ENCODE peak calls at places on chromosomes 6 and 20, in five cellular contexts. C, Y, A, F and O are unnamed samples.

GRCh38 chr20:42588847-42589246 is 600.9 kb downstream of the PTPRT start:
- DNase-seq in C (no peak), F (no peak), A (no peak), Y (no peak), O (no peak)

GRCh38 chr6:33168202-33168601 is 24.1 kb downstream of the COL11A2 start:
- DNase-seq in F (no peak), C (no peak), Y (no peak), A (no peak), O (no peak)

GRCh38 chr20:60136640-60137411 is 178.6 kb downstream of the CDH26 start:
- DNase-seq in A (no peak), Y (no peak), C (no peak), F (no peak), O (no peak)

GRCh38 chr6:36169023-36170007 is 27.2 kb upstream of the BRPF3 start:
- DNase-seq in C (no peak), F (no peak), A (no peak), Y (no peak), O (no peak)

GRCh38 chr20:40082436-40082835 is 606.6 kb downstream of the MAFB start:
- DNase-seq in A (no peak), C (no peak), Y (no peak), F (no peak), O (no peak)

GRCh38 chr6:67812125-67812524 is 823.0 kb upstream of the ADGRB3 start:
- DNase-seq in Y (no peak), F (no peak), A (no peak), C (no peak), O (no peak)

GRCh38 chr20:24892522-24892921 is 56.5 kb upstream of the CST7 start:
- DNase-seq in A (no peak), F (no peak), C (no peak), Y (no peak), O (no peak)

GRCh38 chr6:131789219-131789618 is 18.6 kb upstream of the ENPP1 start:
- DNase-seq in C (no peak), A (no peak), Y (no peak), F (no peak), O (no peak)

GRCh38 chr6:6564154-6564553 is 24.4 kb upstream of the LY86 start:
- DNase-seq in A (no peak), F (no peak), Y (no peak), C (no peak), O (no peak)

GRCh38 chr6:111781055-111781708 is 92.1 kb downstream of the FYN start:
- DNase-seq in C (peak; percentile 16), Y (no peak), F (no peak), A (no peak), O (no peak)

GRCh38 chr20:15930324-15931305 is 642.6 kb downstream of the KIF16B start:
- DNase-seq in C (peak; percentile 44), A (no peak), Y (peak; percentile 49), F (no peak), O (no peak)

GRCh38 chr6:31441368-31442267 is 38.2 kb downstream of the MICA start:
- DNase-seq in F (peak; percentile 89), Y (peak; percentile 8), A (peak; percentile 68), C (no peak), O (peak; percentile 49)

GRCh38 chr20:58618694-58619540 is 32.2 kb upstream of the STX16 start:
- DNase-seq in F (peak; percentile 32), Y (peak; percentile 30), C (no peak), A (no peak), O (no peak)

GRCh38 chr20:36313936-36314335 is 7.8 kb downstream of the DLGAP4 start:
- DNase-seq in F (peak; percentile 54), Y (no peak), A (no peak), C (no peak), O (no peak)

GRCh38 chr20:62301773-62302340 is 940 bp upstream of the ADRM1 start:
- DNase-seq in Y (peak; percentile 90), F (peak; percentile 98), A (peak; percentile 70), C (peak; percentile 87), O (peak; percentile 89)

GRCh38 chr20:63963348-63963741 is 6.4 kb downstream of the ZNF512B start:
- DNase-seq in F (peak; percentile 41), A (no peak), Y (no peak), C (no peak), O (no peak)

GRCh38 chr6:32847795-32848194 is 3.9 kb upstream of the PSMB8 start:
- DNase-seq in Y (no peak), A (no peak), F (no peak), C (no peak), O (no peak)

GRCh38 chr6:104418125-104418524 is 441.6 kb downstream of the HACE1 start:
- DNase-seq in A (no peak), F (no peak), Y (no peak), C (no peak), O (no peak)

GRCh38 chr6:137754366-137754765 is 112.7 kb upstream of the TNFAIP3 start:
- DNase-seq in A (no peak), F (no peak), Y (no peak), C (no peak), O (no peak)

GRCh38 chr20:47454298-47455132 is 47.2 kb upstream of the NCOA3 start:
- DNase-seq in Y (no peak), F (no peak), C (no peak), A (no peak), O (no peak)

GRCh38 chr20:38304845-38305447 is 990 bp downstream of the BPI start:
- DNase-seq in A (peak; percentile 11), F (peak; percentile 76), C (no peak), Y (no peak), O (no peak)

GRCh38 chr6:37965964-37966676 is 146.6 kb downstream of the ZFAND3 start:
- DNase-seq in A (no peak), F (no peak), C (no peak), Y (no peak), O (no peak)

GRCh38 chr20:64080013-64080812 is at the start of gene OPRL1:
- DNase-seq in C (no peak), F (peak; percentile 62), A (no peak), Y (no peak), O (no peak)

GRCh38 chr6:33343953-33344611 is 26.5 kb upstream of the ZBTB22 start:
- DNase-seq in F (no peak), A (peak; percentile 42), C (no peak), Y (no peak), O (no peak)

GRCh38 chr20:59628171-59628570 is 23.8 kb downstream of the PHACTR3 start:
- DNase-seq in C (no peak), A (no peak), Y (no peak), F (no peak), O (no peak)

GRCh38 chr6:148747493-148748160 is 797 bp downstream of the UST start:
- DNase-seq in A (no peak), F (peak; percentile 64), Y (peak; percentile 89), C (peak; percentile 61), O (no peak)

GRCh38 chr6:156250593-156250992 is 526.6 kb upstream of the ARID1B start:
- DNase-seq in F (no peak), A (no peak), C (no peak), Y (no peak), O (peak; percentile 27)

GRCh38 chr6:18342223-18342622 is 44.9 kb upstream of the RNF144B start:
- DNase-seq in F (no peak), C (no peak), A (no peak), Y (no peak), O (no peak)